ENCODE peak calls at places on chromosomes 13 and 19, in five cellular contexts. One of them, this sample, is unnamed.

GRCh38 chr19:9565900-9566705 is 18.2 kb downstream of the ZNF121 start:
- DNase-seq in activated CD4-positive, alpha-beta T cell treated with anti-CD3 and anti-CD28 coated beads, Interleukin-2, amount 50 U/mL, for 24 hours: no peak
- DNase-seq in NCI-H748 treated with DMSO at 0.1 percent for 48 hours: no peak
- DNase-seq in mucosa of descending colon: no peak
- DNase-seq in EL: peak
- DNase-seq in this sample: no peak

GRCh38 chr19:4206818-4207484 is 22.4 kb upstream of the EBI3 start:
- DNase-seq in activated CD4-positive, alpha-beta T cell treated with anti-CD3 and anti-CD28 coated beads, Interleukin-2, amount 50 U/mL, for 24 hours: no peak
- DNase-seq in NCI-H748 treated with DMSO at 0.1 percent for 48 hours: no peak
- DNase-seq in mucosa of descending colon: no peak
- DNase-seq in EL: peak
- DNase-seq in this sample: no peak

GRCh38 chr19:33373701-33374405 is at the start of gene CEBPG:
- DNase-seq in activated CD4-positive, alpha-beta T cell treated with anti-CD3 and anti-CD28 coated beads, Interleukin-2, amount 50 U/mL, for 24 hours: no peak
- DNase-seq in NCI-H748 treated with DMSO at 0.1 percent for 48 hours: no peak
- DNase-seq in mucosa of descending colon: peak
- DNase-seq in EL: peak
- DNase-seq in this sample: no peak

GRCh38 chr13:96967248-96967745 is 27.0 kb downstream of the OXGR1 start:
- DNase-seq in activated CD4-positive, alpha-beta T cell treated with anti-CD3 and anti-CD28 coated beads, Interleukin-2, amount 50 U/mL, for 24 hours: no peak
- DNase-seq in NCI-H748 treated with DMSO at 0.1 percent for 48 hours: no peak
- DNase-seq in mucosa of descending colon: no peak
- DNase-seq in EL: peak
- DNase-seq in this sample: peak

GRCh38 chr13:38262211-38262610 is 87.4 kb upstream of the UFM1 start:
- DNase-seq in activated CD4-positive, alpha-beta T cell treated with anti-CD3 and anti-CD28 coated beads, Interleukin-2, amount 50 U/mL, for 24 hours: no peak
- DNase-seq in NCI-H748 treated with DMSO at 0.1 percent for 48 hours: no peak
- DNase-seq in mucosa of descending colon: no peak
- DNase-seq in EL: peak
- DNase-seq in this sample: no peak

GRCh38 chr13:42660367-42660965 is 86.5 kb downstream of the TNFSF11 start:
- DNase-seq in activated CD4-positive, alpha-beta T cell treated with anti-CD3 and anti-CD28 coated beads, Interleukin-2, amount 50 U/mL, for 24 hours: no peak
- DNase-seq in NCI-H748 treated with DMSO at 0.1 percent for 48 hours: no peak
- DNase-seq in mucosa of descending colon: no peak
- DNase-seq in EL: peak
- DNase-seq in this sample: no peak

GRCh38 chr13:113639661-113640262 is 18.2 kb downstream of the ATP4B start:
- DNase-seq in activated CD4-positive, alpha-beta T cell treated with anti-CD3 and anti-CD28 coated beads, Interleukin-2, amount 50 U/mL, for 24 hours: no peak
- DNase-seq in NCI-H748 treated with DMSO at 0.1 percent for 48 hours: no peak
- DNase-seq in mucosa of descending colon: no peak
- DNase-seq in EL: no peak
- DNase-seq in this sample: no peak

GRCh38 chr13:103883152-103883551 is 816.9 kb upstream of the SLC10A2 start:
- DNase-seq in activated CD4-positive, alpha-beta T cell treated with anti-CD3 and anti-CD28 coated beads, Interleukin-2, amount 50 U/mL, for 24 hours: no peak
- DNase-seq in NCI-H748 treated with DMSO at 0.1 percent for 48 hours: peak
- DNase-seq in mucosa of descending colon: peak
- DNase-seq in EL: peak
- DNase-seq in this sample: peak

GRCh38 chr13:24168392-24168750 is 7.9 kb downstream of the SPATA13 start:
- DNase-seq in activated CD4-positive, alpha-beta T cell treated with anti-CD3 and anti-CD28 coated beads, Interleukin-2, amount 50 U/mL, for 24 hours: no peak
- DNase-seq in NCI-H748 treated with DMSO at 0.1 percent for 48 hours: no peak
- DNase-seq in mucosa of descending colon: no peak
- DNase-seq in EL: no peak
- DNase-seq in this sample: no peak

GRCh38 chr19:5093297-5093858 is 124.5 kb downstream of the KDM4B start:
- DNase-seq in activated CD4-positive, alpha-beta T cell treated with anti-CD3 and anti-CD28 coated beads, Interleukin-2, amount 50 U/mL, for 24 hours: no peak
- DNase-seq in NCI-H748 treated with DMSO at 0.1 percent for 48 hours: no peak
- DNase-seq in mucosa of descending colon: no peak
- DNase-seq in EL: no peak
- DNase-seq in this sample: no peak

GRCh38 chr19:48468806-48469055 is 438 bp upstream of the CYTH2 start:
- DNase-seq in activated CD4-positive, alpha-beta T cell treated with anti-CD3 and anti-CD28 coated beads, Interleukin-2, amount 50 U/mL, for 24 hours: no peak
- DNase-seq in NCI-H748 treated with DMSO at 0.1 percent for 48 hours: no peak
- DNase-seq in mucosa of descending colon: no peak
- DNase-seq in EL: no peak
- DNase-seq in this sample: no peak

GRCh38 chr19:12596927-12597548 is 13.6 kb downstream of the ZNF490 start:
- DNase-seq in activated CD4-positive, alpha-beta T cell treated with anti-CD3 and anti-CD28 coated beads, Interleukin-2, amount 50 U/mL, for 24 hours: no peak
- DNase-seq in NCI-H748 treated with DMSO at 0.1 percent for 48 hours: no peak
- DNase-seq in mucosa of descending colon: no peak
- DNase-seq in EL: no peak
- DNase-seq in this sample: no peak

GRCh38 chr19:42361545-42361910 is 28.6 kb downstream of the CNFN start:
- DNase-seq in activated CD4-positive, alpha-beta T cell treated with anti-CD3 and anti-CD28 coated beads, Interleukin-2, amount 50 U/mL, for 24 hours: no peak
- DNase-seq in NCI-H748 treated with DMSO at 0.1 percent for 48 hours: no peak
- DNase-seq in mucosa of descending colon: no peak
- DNase-seq in EL: no peak
- DNase-seq in this sample: no peak

GRCh38 chr13:22461854-22462565 is 718.8 kb upstream of the SGCG start:
- DNase-seq in activated CD4-positive, alpha-beta T cell treated with anti-CD3 and anti-CD28 coated beads, Interleukin-2, amount 50 U/mL, for 24 hours: no peak
- DNase-seq in NCI-H748 treated with DMSO at 0.1 percent for 48 hours: no peak
- DNase-seq in mucosa of descending colon: no peak
- DNase-seq in EL: no peak
- DNase-seq in this sample: no peak

GRCh38 chr19:55460670-55461258 is 678 bp downstream of the ISOC2 start:
- DNase-seq in activated CD4-positive, alpha-beta T cell treated with anti-CD3 and anti-CD28 coated beads, Interleukin-2, amount 50 U/mL, for 24 hours: no peak
- DNase-seq in NCI-H748 treated with DMSO at 0.1 percent for 48 hours: peak
- DNase-seq in mucosa of descending colon: peak
- DNase-seq in EL: peak
- DNase-seq in this sample: no peak